ENCODE peak calls at places on chromosomes 2 and 18, in four cellular contexts. S, C, G and X are unnamed samples.

GRCh38 chr2:7748717-7749415 is 831.7 kb downstream of the RNF144A start:
- DNase-seq in G (no peak), C (no peak), S (peak; percentile 20), X (no peak)

GRCh38 chr2:45741451-45741850 is 90.0 kb downstream of the PRKCE start:
- DNase-seq in S (no peak), G (no peak), C (peak; percentile 65), X (no peak)

GRCh38 chr2:85431787-85432186 is 13.3 kb downstream of the SH2D6 start:
- DNase-seq in S (no peak), C (no peak), G (no peak), X (no peak)

GRCh38 chr2:70978388-70979357 is at the start of gene ANKRD53:
- DNase-seq in S (no peak), G (no peak), C (peak; percentile 44), X (no peak)

GRCh38 chr2:128438586-128438985 is 119.9 kb upstream of the HS6ST1 start:
- DNase-seq in S (no peak), G (no peak), C (peak; percentile 15), X (no peak)

GRCh38 chr2:11071207-11071606 is 84.1 kb upstream of the SLC66A3 start:
- DNase-seq in G (no peak), C (no peak), S (no peak), X (no peak)

GRCh38 chr2:20186078-20186854 is 38.7 kb downstream of the SDC1 start:
- DNase-seq in C (peak; percentile 56), G (no peak), S (peak; percentile 47), X (peak; percentile 77)

GRCh38 chr2:222655406-222655747 is 515 bp downstream of the FARSB start:
- DNase-seq in C (no peak), S (peak; percentile 48), G (no peak), X (no peak)

GRCh38 chr2:317501-318424 is 29.9 kb upstream of the ALKAL2 start:
- DNase-seq in S (peak; percentile 62), C (no peak), G (peak; percentile 4), X (no peak)

GRCh38 chr2:128714861-128715312 is 396.2 kb upstream of the HS6ST1 start:
- DNase-seq in G (no peak), C (no peak), S (no peak), X (no peak)

GRCh38 chr2:124708661-124709060 is 683.6 kb downstream of the CNTNAP5 start:
- DNase-seq in C (no peak), S (no peak), G (no peak), X (no peak)

GRCh38 chr2:223122706-223123265 is 70.8 kb downstream of the KCNE4 start:
- DNase-seq in G (no peak), C (no peak), S (no peak), X (no peak)

GRCh38 chr2:150293771-150294170 is 193.7 kb downstream of the RND3 start:
- DNase-seq in S (no peak), G (no peak), C (no peak), X (no peak)

GRCh38 chr2:241859436-241860183 is 916 bp upstream of the PDCD1 start:
- DNase-seq in S (no peak), G (no peak), C (no peak), X (no peak)

GRCh38 chr2:241862093-241862492 is 3.4 kb upstream of the PDCD1 start:
- DNase-seq in G (no peak), S (no peak), C (no peak), X (no peak)

GRCh38 chr2:241860184-241861078 is 1.7 kb upstream of the PDCD1 start:
- DNase-seq in C (no peak), G (no peak), S (no peak), X (no peak)

GRCh38 chr2:241863021-241863954 is 4.6 kb upstream of the PDCD1 start:
- DNase-seq in C (no peak), G (no peak), S (no peak), X (no peak)

GRCh38 chr2:241861264-241861663 is 2.6 kb upstream of the PDCD1 start:
- DNase-seq in G (no peak), C (no peak), S (no peak), X (no peak)
- TF ChIP-seq CTCF in G (no peak), C (no peak), S (no peak), X (no peak)

DNA sequence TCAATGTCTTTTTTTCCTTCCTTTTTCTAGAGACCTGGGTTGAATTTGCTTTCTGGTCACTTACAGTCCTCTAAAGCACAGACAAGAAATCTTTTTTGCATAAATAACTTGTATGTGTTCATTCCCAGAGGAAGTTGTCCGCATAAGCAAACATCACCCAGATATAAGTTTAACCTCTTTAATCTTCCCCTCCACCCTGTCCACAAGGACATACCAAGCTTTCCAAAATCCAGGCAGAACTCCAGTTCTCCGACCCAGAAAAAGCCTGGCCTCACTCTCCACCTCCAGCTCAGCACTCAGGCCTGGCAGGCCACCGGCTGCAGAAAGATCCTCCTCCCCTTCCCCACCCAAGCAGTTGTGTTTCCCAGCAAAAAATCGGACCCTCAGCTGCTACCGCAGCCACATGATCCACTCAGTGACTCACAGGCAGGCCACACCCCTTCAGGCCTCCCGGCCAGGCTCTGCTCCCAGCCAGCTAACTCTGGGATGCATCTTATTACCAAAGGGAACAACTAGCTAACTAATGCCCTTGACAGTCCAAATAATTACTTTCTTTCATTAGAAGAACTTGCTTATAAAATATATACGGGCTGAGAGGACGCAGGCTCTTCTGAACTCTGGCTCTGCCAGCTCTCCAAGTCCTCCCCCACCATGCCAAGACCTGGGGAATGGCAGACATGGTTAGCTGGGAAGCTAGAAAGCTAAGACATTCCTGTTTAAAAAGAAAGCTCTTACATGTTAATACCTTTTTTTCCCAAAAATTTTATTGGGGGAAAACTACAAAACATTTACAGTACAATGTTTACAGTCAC is 4.5 kb downstream of the ZFP36L2 start:
- DNase-seq in S (peak; percentile 97), G (peak; percentile 73), C (peak; percentile 83), X (peak; percentile 78)
- H3K4me3 ChIP-seq in S (peak overlapping the region; percentile 81), G (peak overlapping the region; percentile 86), C (peak overlapping the region; percentile 81), X (peak overlapping the region; percentile 82)

GRCh38 chr2:160353166-160353565 is 140.4 kb downstream of the RBMS1 start:
- DNase-seq in C (no peak), G (no peak), S (no peak), X (no peak)
- TF ChIP-seq CTCF in C (no peak), G (no peak), S (no peak), X (no peak)

GRCh38 chr2:25453199-25453903 is 111.6 kb upstream of the DNMT3A start:
- DNase-seq in S (peak; percentile 23), G (no peak), C (no peak), X (no peak)
- H3K4me3 ChIP-seq in S (no peak overlapping the region), G (no peak overlapping the region), C (no peak overlapping the region), X (no peak overlapping the region)

DNA sequence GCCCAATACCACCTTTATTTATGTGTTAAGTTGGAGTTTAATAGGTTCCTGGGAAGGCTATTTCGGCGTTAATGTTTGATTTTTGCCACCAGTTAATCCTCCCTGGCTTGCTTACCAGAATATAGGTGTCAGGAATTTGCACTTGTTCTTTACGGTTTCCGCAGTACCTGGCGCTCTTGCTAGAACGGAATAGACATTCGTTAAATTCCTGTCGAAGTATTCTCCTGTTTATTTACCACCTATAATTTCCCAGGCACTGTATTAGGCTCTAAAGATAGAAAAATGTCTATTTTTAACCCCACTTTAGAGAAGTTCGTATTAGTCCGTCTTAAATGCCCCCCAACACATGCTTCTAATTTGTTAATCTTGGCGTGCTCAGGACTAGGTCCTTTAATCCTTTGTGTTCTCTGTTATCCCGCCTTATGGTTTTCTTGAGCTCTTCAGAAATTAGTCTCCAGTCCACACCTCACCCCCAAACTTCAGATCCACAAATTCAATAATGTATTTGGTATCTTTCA is 575 bp downstream of the CCDC150 start:
- DNase-seq in C (no peak), G (no peak), S (no peak), X (no peak)
- TF ChIP-seq CTCF in C (no peak), G (no peak), S (no peak), X (no peak)

DNA sequence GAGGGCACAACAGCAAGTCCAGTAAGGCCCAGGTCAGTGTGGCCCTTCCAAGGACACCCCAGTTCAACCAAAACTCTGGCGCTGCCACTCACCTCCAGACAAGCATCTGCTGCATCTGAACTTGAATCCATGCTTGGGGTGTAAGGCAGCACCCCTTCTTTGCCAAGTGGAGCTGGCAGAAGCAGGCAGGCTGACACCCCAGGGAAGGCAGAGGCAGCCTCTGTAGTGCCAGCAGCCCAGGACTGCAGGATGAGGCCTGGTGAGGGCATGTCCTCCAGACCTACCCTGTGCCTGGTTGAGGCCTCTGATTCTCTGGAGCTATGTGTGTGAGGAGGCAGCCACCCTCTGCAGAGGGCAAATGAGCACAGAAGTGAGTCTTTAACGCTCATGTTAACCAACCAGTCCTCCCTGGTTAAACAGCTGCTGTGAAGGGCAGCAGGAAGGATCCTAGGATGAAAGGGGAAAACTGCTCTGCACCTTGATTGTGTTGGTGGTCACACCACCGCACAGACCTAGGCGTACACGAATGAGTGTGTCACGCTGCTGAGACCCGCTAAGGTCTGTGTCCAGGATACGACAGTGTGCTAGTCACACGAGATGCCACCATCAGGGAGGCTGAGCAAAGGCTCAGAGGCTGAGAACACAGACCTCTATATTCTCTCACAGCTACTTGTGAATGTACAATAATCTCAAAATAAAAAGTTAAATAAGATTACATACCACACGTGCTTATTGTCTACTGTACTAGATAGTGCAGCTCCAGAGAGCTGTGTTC is 2.2 kb downstream of the PARD6G start:
- DNase-seq in C (no peak), G (no peak), S (no peak), X (no peak)
- H3K4me3 ChIP-seq in C (no peak overlapping the region), G (peak overlapping the region; percentile 68), S (no peak overlapping the region), X (no peak overlapping the region)

DNA sequence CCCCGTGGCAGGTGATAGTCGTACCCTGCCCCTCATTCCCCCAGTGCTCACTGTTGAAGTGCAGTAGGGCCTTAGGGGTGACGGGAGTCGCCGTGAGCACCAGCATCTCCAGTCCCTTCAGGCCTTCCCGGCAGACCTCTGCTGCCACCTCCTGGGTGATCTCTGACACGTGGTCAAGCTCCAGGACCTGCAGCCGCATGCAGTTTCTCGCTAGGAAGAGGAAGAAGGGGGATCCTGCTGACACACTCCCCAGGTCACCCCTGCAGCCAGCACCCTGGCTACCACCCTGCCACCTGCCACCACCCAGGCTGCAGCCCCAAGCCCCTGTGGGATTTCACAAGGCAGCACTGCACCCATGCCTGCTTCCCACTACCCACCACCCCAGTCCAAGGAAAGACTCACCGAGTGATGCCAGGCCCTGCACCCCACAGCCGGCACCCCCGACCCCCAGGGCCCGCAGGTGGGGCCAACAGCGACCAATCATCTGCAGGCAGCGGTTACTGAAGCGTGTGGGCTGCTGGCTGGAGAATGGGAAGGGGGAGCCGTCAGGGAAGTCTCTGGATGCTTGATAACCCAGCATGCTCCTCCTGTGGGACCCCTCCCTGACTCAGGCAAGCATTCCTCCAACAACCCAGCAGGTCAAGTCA is 23.8 kb downstream of the FBXO41 start:
- DNase-seq in S (peak; percentile 13), C (peak; percentile 52), G (no peak), X (no peak)
- TF ChIP-seq CTCF in S (peak; percentile 26), C (no peak), G (peak; percentile 75), X (peak; percentile 66)

DNA sequence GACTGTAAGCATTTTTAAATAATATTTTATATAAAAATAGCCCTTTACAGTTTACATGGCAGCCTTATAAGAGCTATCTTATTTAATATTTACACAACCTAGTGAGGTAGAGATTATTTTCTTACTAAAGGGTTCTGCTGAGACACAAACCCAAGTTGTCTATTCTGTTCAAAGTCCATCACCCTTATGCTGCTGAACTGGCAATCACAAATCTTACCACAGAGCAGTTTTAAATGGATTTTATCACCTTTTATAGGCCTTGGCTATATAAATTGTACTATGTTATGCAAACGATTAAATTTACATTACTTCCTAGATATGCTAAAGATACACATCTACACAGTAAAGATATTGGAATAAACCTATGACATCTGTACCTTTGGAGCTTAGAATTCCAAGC is 40.7 kb downstream of the RBM45 start:
- DNase-seq in C (no peak), G (no peak), S (no peak), X (no peak)
- H3K4me3 ChIP-seq in C (no peak overlapping the region), G (no peak overlapping the region), S (no peak overlapping the region), X (no peak overlapping the region)